ENCODE peak calls at places on chromosomes 3 and 15, in nine cellular contexts. One of them, this sample, is unnamed.

GRCh38 chr3:185537369-185537970 is 14.9 kb downstream of the LIPH start:
- DNase-seq in omental fat pad: no peak
- DNase-seq in MM.1S: peak; percentile 89
- DNase-seq in heart right ventricle: peak; percentile 23
- DNase-seq in ascending aorta: no peak
- DNase-seq in AG10803: peak; percentile 60
- DNase-seq in GM20000: peak; percentile 81
- DNase-seq in neural crest cell: no peak
- DNase-seq in PC-3: peak; percentile 96
- DNase-seq in this sample: no peak

GRCh38 chr15:82611348-82611747 is 35.8 kb downstream of the CPEB1 start:
- DNase-seq in omental fat pad: no peak
- DNase-seq in MM.1S: no peak
- DNase-seq in heart right ventricle: no peak
- DNase-seq in ascending aorta: no peak
- DNase-seq in AG10803: no peak
- DNase-seq in GM20000: no peak
- DNase-seq in neural crest cell: no peak
- DNase-seq in PC-3: no peak
- DNase-seq in this sample: no peak

GRCh38 chr15:40338921-40339620 is 1.7 kb downstream of the CCDC9B start:
- DNase-seq in omental fat pad: no peak
- DNase-seq in MM.1S: no peak
- DNase-seq in heart right ventricle: peak; percentile 66
- DNase-seq in ascending aorta: no peak
- DNase-seq in AG10803: peak; percentile 94
- DNase-seq in GM20000: no peak
- DNase-seq in neural crest cell: no peak
- DNase-seq in PC-3: peak; percentile 99
- DNase-seq in this sample: no peak

GRCh38 chr3:59480486-59480995 is 430.7 kb upstream of the CFAP20DC start:
- DNase-seq in omental fat pad: no peak
- DNase-seq in MM.1S: no peak
- DNase-seq in heart right ventricle: no peak
- DNase-seq in ascending aorta: no peak
- DNase-seq in AG10803: peak; percentile 83
- DNase-seq in GM20000: peak; percentile 21
- DNase-seq in neural crest cell: no peak
- DNase-seq in PC-3: peak; percentile 74
- DNase-seq in this sample: no peak

GRCh38 chr3:42660898-42661297 is 7.4 kb downstream of the ZBTB47 start:
- DNase-seq in omental fat pad: no peak
- DNase-seq in MM.1S: no peak
- DNase-seq in heart right ventricle: no peak
- DNase-seq in ascending aorta: no peak
- DNase-seq in AG10803: no peak
- DNase-seq in GM20000: no peak
- DNase-seq in neural crest cell: no peak
- DNase-seq in PC-3: no peak
- DNase-seq in this sample: no peak

GRCh38 chr3:196063456-196063855 is 18.4 kb downstream of the TFRC start:
- DNase-seq in omental fat pad: no peak
- DNase-seq in MM.1S: no peak
- DNase-seq in heart right ventricle: no peak
- DNase-seq in ascending aorta: no peak
- DNase-seq in AG10803: no peak
- DNase-seq in GM20000: no peak
- DNase-seq in neural crest cell: no peak
- DNase-seq in PC-3: no peak
- DNase-seq in this sample: no peak

GRCh38 chr3:151550025-151550618 is 89.3 kb upstream of the IGSF10 start:
- DNase-seq in omental fat pad: no peak
- DNase-seq in MM.1S: no peak
- DNase-seq in heart right ventricle: no peak
- DNase-seq in ascending aorta: no peak
- DNase-seq in AG10803: no peak
- DNase-seq in GM20000: no peak
- DNase-seq in neural crest cell: no peak
- DNase-seq in PC-3: peak; percentile 67
- DNase-seq in this sample: no peak

GRCh38 chr3:141093971-141094401 is 42.8 kb downstream of the SPSB4 start:
- DNase-seq in omental fat pad: no peak
- DNase-seq in MM.1S: no peak
- DNase-seq in heart right ventricle: peak; percentile 74
- DNase-seq in ascending aorta: no peak
- DNase-seq in AG10803: no peak
- DNase-seq in GM20000: no peak
- DNase-seq in neural crest cell: no peak
- DNase-seq in PC-3: no peak
- DNase-seq in this sample: peak; percentile 72

GRCh38 chr15:101551696-101552591 is 62.4 kb upstream of the PCSK6 start:
- DNase-seq in omental fat pad: no peak
- DNase-seq in MM.1S: no peak
- DNase-seq in heart right ventricle: no peak
- DNase-seq in ascending aorta: no peak
- DNase-seq in AG10803: no peak
- DNase-seq in GM20000: no peak
- DNase-seq in neural crest cell: no peak
- DNase-seq in PC-3: no peak
- DNase-seq in this sample: no peak

GRCh38 chr3:184656991-184657669 is 54.7 kb downstream of the MAGEF1 start:
- DNase-seq in omental fat pad: no peak
- DNase-seq in MM.1S: no peak
- DNase-seq in heart right ventricle: no peak
- DNase-seq in ascending aorta: no peak
- DNase-seq in AG10803: peak; percentile 57
- DNase-seq in GM20000: peak; percentile 71
- DNase-seq in neural crest cell: no peak
- DNase-seq in PC-3: peak; percentile 20
- DNase-seq in this sample: no peak

GRCh38 chr3:41684802-41685740 is 276.8 kb downstream of the ULK4 start:
- DNase-seq in omental fat pad: no peak
- DNase-seq in MM.1S: no peak
- DNase-seq in heart right ventricle: no peak
- DNase-seq in ascending aorta: no peak
- DNase-seq in AG10803: peak; percentile 36
- DNase-seq in GM20000: no peak
- DNase-seq in neural crest cell: no peak
- DNase-seq in PC-3: no peak
- DNase-seq in this sample: no peak

GRCh38 chr3:43073836-43074220 is 32.1 kb downstream of the POMGNT2 start:
- DNase-seq in omental fat pad: no peak
- DNase-seq in MM.1S: no peak
- DNase-seq in heart right ventricle: no peak
- DNase-seq in ascending aorta: no peak
- DNase-seq in AG10803: no peak
- DNase-seq in GM20000: no peak
- DNase-seq in neural crest cell: no peak
- DNase-seq in PC-3: no peak
- DNase-seq in this sample: no peak

GRCh38 chr3:112314618-112315017 is 18.3 kb upstream of the CD200 start:
- DNase-seq in omental fat pad: no peak
- DNase-seq in MM.1S: no peak
- DNase-seq in heart right ventricle: no peak
- DNase-seq in ascending aorta: no peak
- DNase-seq in AG10803: no peak
- DNase-seq in GM20000: no peak
- DNase-seq in neural crest cell: no peak
- DNase-seq in PC-3: no peak
- DNase-seq in this sample: no peak

GRCh38 chr3:12986986-12987385 is 86.2 kb downstream of the IQSEC1 start:
- DNase-seq in omental fat pad: no peak
- DNase-seq in MM.1S: no peak
- DNase-seq in heart right ventricle: no peak
- DNase-seq in ascending aorta: no peak
- DNase-seq in AG10803: no peak
- DNase-seq in GM20000: no peak
- DNase-seq in neural crest cell: no peak
- DNase-seq in PC-3: no peak
- DNase-seq in this sample: no peak

GRCh38 chr3:84978833-84979232 is 20.0 kb downstream of the CADM2 start:
- DNase-seq in omental fat pad: no peak
- DNase-seq in MM.1S: no peak
- DNase-seq in heart right ventricle: no peak
- DNase-seq in ascending aorta: no peak
- DNase-seq in AG10803: no peak
- DNase-seq in GM20000: no peak
- DNase-seq in neural crest cell: no peak
- DNase-seq in PC-3: no peak
- DNase-seq in this sample: no peak

GRCh38 chr15:29143909-29144308 is 125.7 kb downstream of the NSMCE3 start:
- DNase-seq in omental fat pad: no peak
- DNase-seq in MM.1S: no peak
- DNase-seq in heart right ventricle: no peak
- DNase-seq in ascending aorta: no peak
- DNase-seq in AG10803: peak; percentile 76
- DNase-seq in GM20000: no peak
- DNase-seq in neural crest cell: no peak
- DNase-seq in PC-3: peak; percentile 51
- DNase-seq in this sample: no peak

GRCh38 chr3:10515884-10516495 is 10.6 kb upstream of the ATP2B2 start:
- DNase-seq in omental fat pad: no peak
- DNase-seq in MM.1S: no peak
- DNase-seq in heart right ventricle: no peak
- DNase-seq in ascending aorta: no peak
- DNase-seq in AG10803: no peak
- DNase-seq in GM20000: no peak
- DNase-seq in neural crest cell: no peak
- DNase-seq in PC-3: peak; percentile 27
- DNase-seq in this sample: peak; percentile 44
- TF ChIP-seq CTCF in omental fat pad: no peak
- TF ChIP-seq CTCF in MM.1S: no peak
- TF ChIP-seq CTCF in heart right ventricle: no peak
- TF ChIP-seq CTCF in ascending aorta: no peak
- TF ChIP-seq CTCF in AG10803: no peak
- TF ChIP-seq CTCF in GM20000: no peak
- TF ChIP-seq CTCF in neural crest cell: no peak
- TF ChIP-seq CTCF in PC-3: peak; percentile 52
- TF ChIP-seq CTCF in this sample: no peak

GRCh38 chr3:37742574-37743212 is 119.0 kb upstream of the CTDSPL start:
- DNase-seq in omental fat pad: no peak
- DNase-seq in MM.1S: no peak
- DNase-seq in heart right ventricle: no peak
- DNase-seq in ascending aorta: no peak
- DNase-seq in AG10803: no peak
- DNase-seq in GM20000: no peak
- DNase-seq in neural crest cell: no peak
- DNase-seq in PC-3: no peak
- DNase-seq in this sample: no peak

GRCh38 chr3:37742121-37742520 is 119.6 kb upstream of the CTDSPL start:
- DNase-seq in omental fat pad: no peak
- DNase-seq in MM.1S: no peak
- DNase-seq in heart right ventricle: no peak
- DNase-seq in ascending aorta: no peak
- DNase-seq in AG10803: no peak
- DNase-seq in GM20000: no peak
- DNase-seq in neural crest cell: no peak
- DNase-seq in PC-3: no peak
- DNase-seq in this sample: no peak

GRCh38 chr3:37739579-37740290 is 121.9 kb upstream of the CTDSPL start:
- DNase-seq in omental fat pad: no peak
- DNase-seq in MM.1S: no peak
- DNase-seq in heart right ventricle: peak; percentile 60
- DNase-seq in ascending aorta: no peak
- DNase-seq in AG10803: no peak
- DNase-seq in GM20000: no peak
- DNase-seq in neural crest cell: no peak
- DNase-seq in PC-3: no peak
- DNase-seq in this sample: no peak

GRCh38 chr3:37740471-37740870 is 121.2 kb upstream of the CTDSPL start:
- DNase-seq in omental fat pad: no peak
- DNase-seq in MM.1S: no peak
- DNase-seq in heart right ventricle: no peak
- DNase-seq in ascending aorta: no peak
- DNase-seq in AG10803: no peak
- DNase-seq in GM20000: no peak
- DNase-seq in neural crest cell: no peak
- DNase-seq in PC-3: no peak
- DNase-seq in this sample: no peak

GRCh38 chr3:37741644-37742043 is 120.0 kb upstream of the CTDSPL start:
- DNase-seq in omental fat pad: no peak
- DNase-seq in MM.1S: no peak
- DNase-seq in heart right ventricle: peak; percentile 65
- DNase-seq in ascending aorta: no peak
- DNase-seq in AG10803: no peak
- DNase-seq in GM20000: no peak
- DNase-seq in neural crest cell: no peak
- DNase-seq in PC-3: peak; percentile 58
- DNase-seq in this sample: no peak
- TF ChIP-seq CTCF in omental fat pad: no peak
- TF ChIP-seq CTCF in MM.1S: peak; percentile 20
- TF ChIP-seq CTCF in heart right ventricle: peak; percentile 29
- TF ChIP-seq CTCF in ascending aorta: peak; percentile 51
- TF ChIP-seq CTCF in AG10803: peak; percentile 30
- TF ChIP-seq CTCF in GM20000: no peak
- TF ChIP-seq CTCF in neural crest cell: peak; percentile 33
- TF ChIP-seq CTCF in PC-3: peak; percentile 57
- TF ChIP-seq CTCF in this sample: peak; percentile 74

GRCh38 chr15:99909914-99910313 is 176.7 kb upstream of the LYSMD4 start:
- DNase-seq in omental fat pad: no peak
- DNase-seq in MM.1S: no peak
- DNase-seq in heart right ventricle: no peak
- DNase-seq in ascending aorta: no peak
- DNase-seq in AG10803: no peak
- DNase-seq in GM20000: peak; percentile 33
- DNase-seq in neural crest cell: no peak
- DNase-seq in PC-3: peak; percentile 20
- DNase-seq in this sample: no peak
- TF ChIP-seq CTCF in omental fat pad: no peak
- TF ChIP-seq CTCF in MM.1S: no peak
- TF ChIP-seq CTCF in heart right ventricle: no peak
- TF ChIP-seq CTCF in ascending aorta: no peak
- TF ChIP-seq CTCF in AG10803: peak; percentile 8
- TF ChIP-seq CTCF in GM20000: peak; percentile 18
- TF ChIP-seq CTCF in neural crest cell: peak; percentile 33
- TF ChIP-seq CTCF in PC-3: peak; percentile 49
- TF ChIP-seq CTCF in this sample: peak; percentile 49

DNA sequence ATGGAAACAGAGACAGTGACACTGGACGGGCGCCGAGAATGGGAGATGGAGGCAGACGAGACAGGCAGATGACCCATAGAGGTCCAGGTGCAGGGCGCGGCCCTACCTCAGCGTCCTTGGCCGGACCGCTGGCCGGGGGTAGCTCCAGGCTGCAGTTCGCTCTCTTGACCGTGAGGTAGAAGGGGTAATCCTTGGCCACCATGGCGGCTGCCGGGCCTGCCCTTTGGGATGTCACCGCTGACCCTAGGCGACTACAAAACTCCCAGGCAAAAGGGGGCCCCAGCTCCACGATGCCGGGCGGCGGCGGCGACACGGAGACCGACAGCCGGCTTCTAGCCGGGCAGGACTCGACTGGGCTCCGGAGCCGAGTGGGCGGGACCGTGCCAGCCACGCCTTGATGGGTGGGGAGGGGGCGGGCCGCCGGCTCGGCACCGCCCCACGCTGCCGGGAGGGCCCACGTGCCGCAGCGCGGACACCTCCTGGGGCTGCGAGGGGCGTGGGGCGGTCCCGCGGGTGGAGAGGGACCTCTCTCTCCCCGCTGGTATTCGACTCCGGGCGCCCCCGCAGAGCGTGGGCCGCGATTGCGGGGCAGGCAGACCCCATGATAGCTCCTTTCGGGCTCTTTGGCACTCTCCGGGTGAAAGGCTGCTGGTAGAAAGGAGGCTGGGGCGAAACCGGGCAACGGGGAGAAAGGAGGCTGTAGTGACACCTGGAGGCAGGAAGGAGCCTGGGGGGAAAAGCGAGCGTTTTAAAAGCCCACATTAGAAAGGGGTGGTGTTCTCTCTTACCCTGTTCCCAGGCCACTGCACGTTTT is at the start of gene ARHGEF3:
- DNase-seq in omental fat pad: peak; percentile 46
- DNase-seq in MM.1S: peak; percentile 79
- DNase-seq in heart right ventricle: peak; percentile 83
- DNase-seq in ascending aorta: peak; percentile 25
- DNase-seq in AG10803: peak; percentile 63
- DNase-seq in GM20000: peak; percentile 92
- DNase-seq in neural crest cell: peak; percentile 63
- DNase-seq in PC-3: peak; percentile 88
- DNase-seq in this sample: peak; percentile 83
- TF ChIP-seq CTCF in omental fat pad: no peak
- TF ChIP-seq CTCF in MM.1S: peak; percentile 67
- TF ChIP-seq CTCF in heart right ventricle: peak; percentile 25
- TF ChIP-seq CTCF in ascending aorta: no peak
- TF ChIP-seq CTCF in AG10803: peak; percentile 49
- TF ChIP-seq CTCF in GM20000: peak; percentile 37
- TF ChIP-seq CTCF in neural crest cell: peak; percentile 52
- TF ChIP-seq CTCF in PC-3: peak; percentile 71
- TF ChIP-seq CTCF in this sample: peak; percentile 70